ENCODE peak calls at places on chromosomes 2 and 18, in five cellular contexts. One of them, this sample, is unnamed.

GRCh38 chr2:120205901-120206581 is 17.2 kb downstream of the TMEM185B start:
- DNase-seq in body of pancreas: no peak
- DNase-seq in small intestine: peak; percentile 75
- DNase-seq in HCT116: no peak
- DNase-seq in endodermal cell: peak; percentile 92
- DNase-seq in this sample: no peak

GRCh38 chr18:36354989-36355388 is 57.5 kb downstream of the FHOD3 start:
- DNase-seq in body of pancreas: no peak
- DNase-seq in small intestine: no peak
- DNase-seq in HCT116: no peak
- DNase-seq in endodermal cell: no peak
- DNase-seq in this sample: no peak

GRCh38 chr2:14942991-14943390 is 310.5 kb downstream of the LRATD1 start:
- DNase-seq in body of pancreas: no peak
- DNase-seq in small intestine: no peak
- DNase-seq in HCT116: no peak
- DNase-seq in endodermal cell: no peak
- DNase-seq in this sample: no peak

GRCh38 chr2:134420256-134420655 is 166.4 kb downstream of the MGAT5 start:
- DNase-seq in body of pancreas: no peak
- DNase-seq in small intestine: no peak
- DNase-seq in HCT116: no peak
- DNase-seq in endodermal cell: peak; percentile 66
- DNase-seq in this sample: no peak

GRCh38 chr2:227479865-227480475 is 8.0 kb downstream of the AGFG1 start:
- DNase-seq in body of pancreas: no peak
- DNase-seq in small intestine: no peak
- DNase-seq in HCT116: no peak
- DNase-seq in endodermal cell: no peak
- DNase-seq in this sample: no peak

GRCh38 chr2:95006661-95007060 is 18.8 kb upstream of the MAL start:
- DNase-seq in body of pancreas: no peak
- DNase-seq in small intestine: no peak
- DNase-seq in HCT116: no peak
- DNase-seq in endodermal cell: no peak
- DNase-seq in this sample: no peak

GRCh38 chr2:208363485-208363884 is 43.1 kb upstream of the PTH2R start:
- DNase-seq in body of pancreas: no peak
- DNase-seq in small intestine: no peak
- DNase-seq in HCT116: no peak
- DNase-seq in endodermal cell: no peak
- DNase-seq in this sample: no peak

GRCh38 chr18:9825571-9826073 is 60.2 kb upstream of the TXNDC2 start:
- DNase-seq in body of pancreas: peak; percentile 48
- DNase-seq in small intestine: peak; percentile 97
- DNase-seq in HCT116: peak; percentile 83
- DNase-seq in endodermal cell: peak; percentile 17
- DNase-seq in this sample: peak; percentile 86

GRCh38 chr2:66412874-66413273 is 22.1 kb upstream of the MEIS1 start:
- DNase-seq in body of pancreas: no peak
- DNase-seq in small intestine: no peak
- DNase-seq in HCT116: no peak
- DNase-seq in endodermal cell: no peak
- DNase-seq in this sample: no peak

GRCh38 chr18:69102959-69103358 is 297.7 kb upstream of the DOK6 start:
- DNase-seq in body of pancreas: no peak
- DNase-seq in small intestine: no peak
- DNase-seq in HCT116: peak; percentile 3
- DNase-seq in endodermal cell: no peak
- DNase-seq in this sample: no peak

GRCh38 chr2:144711084-144711483 is 191.2 kb upstream of the ZEB2 start:
- DNase-seq in body of pancreas: no peak
- DNase-seq in small intestine: no peak
- DNase-seq in HCT116: no peak
- DNase-seq in endodermal cell: no peak
- DNase-seq in this sample: no peak

GRCh38 chr2:213451542-213452256 is 167.4 kb downstream of the SPAG16 start:
- DNase-seq in body of pancreas: peak; percentile 62
- DNase-seq in small intestine: peak; percentile 86
- DNase-seq in HCT116: no peak
- DNase-seq in endodermal cell: peak; percentile 48
- DNase-seq in this sample: no peak

GRCh38 chr18:35707674-35708073 is 126.1 kb downstream of the GALNT1 start:
- DNase-seq in body of pancreas: no peak
- DNase-seq in small intestine: no peak
- DNase-seq in HCT116: no peak
- DNase-seq in endodermal cell: no peak
- DNase-seq in this sample: no peak

GRCh38 chr18:78571831-78572347 is 407.7 kb upstream of the SALL3 start:
- DNase-seq in body of pancreas: no peak
- DNase-seq in small intestine: no peak
- DNase-seq in HCT116: no peak
- DNase-seq in endodermal cell: no peak
- DNase-seq in this sample: no peak

GRCh38 chr2:46647041-46647440 is 167.7 kb downstream of the TMEM247 start:
- DNase-seq in body of pancreas: no peak
- DNase-seq in small intestine: no peak
- DNase-seq in HCT116: no peak
- DNase-seq in endodermal cell: no peak
- DNase-seq in this sample: no peak

GRCh38 chr18:2657788-2658458 is 2.4 kb downstream of the SMCHD1 start:
- DNase-seq in body of pancreas: no peak
- DNase-seq in small intestine: peak; percentile 94
- DNase-seq in HCT116: peak; percentile 45
- DNase-seq in endodermal cell: no peak
- DNase-seq in this sample: peak; percentile 75

GRCh38 chr2:28952806-28953190 is 28.3 kb upstream of the TOGARAM2 start:
- DNase-seq in body of pancreas: no peak
- DNase-seq in small intestine: peak; percentile 9
- DNase-seq in HCT116: no peak
- DNase-seq in endodermal cell: no peak
- DNase-seq in this sample: no peak

GRCh38 chr2:135132314-135132713 is 80.2 kb downstream of the RAB3GAP1 start:
- DNase-seq in body of pancreas: no peak
- DNase-seq in small intestine: no peak
- DNase-seq in HCT116: no peak
- DNase-seq in endodermal cell: no peak
- DNase-seq in this sample: no peak

GRCh38 chr2:28684142-28684858 is 67.3 kb upstream of the PPP1CB start:
- DNase-seq in body of pancreas: no peak
- DNase-seq in small intestine: no peak
- DNase-seq in HCT116: no peak
- DNase-seq in endodermal cell: peak; percentile 71
- DNase-seq in this sample: no peak

GRCh38 chr18:55248497-55248896 is 289.2 kb upstream of the CCDC68 start:
- DNase-seq in body of pancreas: no peak
- DNase-seq in small intestine: no peak
- DNase-seq in HCT116: no peak
- DNase-seq in endodermal cell: no peak
- DNase-seq in this sample: no peak

GRCh38 chr2:46210063-46210462 is 87.1 kb upstream of the EPAS1 start:
- DNase-seq in body of pancreas: no peak
- DNase-seq in small intestine: no peak
- DNase-seq in HCT116: no peak
- DNase-seq in endodermal cell: no peak
- DNase-seq in this sample: no peak

GRCh38 chr2:221629478-221629877 is 57.4 kb upstream of the EPHA4 start:
- DNase-seq in body of pancreas: no peak
- DNase-seq in small intestine: no peak
- DNase-seq in HCT116: peak; percentile 8
- DNase-seq in endodermal cell: no peak
- DNase-seq in this sample: no peak

GRCh38 chr18:59344990-59345389 is 14.1 kb downstream of the LMAN1 start:
- DNase-seq in body of pancreas: no peak
- DNase-seq in small intestine: peak; percentile 45
- DNase-seq in HCT116: no peak
- DNase-seq in endodermal cell: no peak
- DNase-seq in this sample: no peak

GRCh38 chr2:71683666-71684065 is 230.3 kb downstream of the DYSF start:
- DNase-seq in body of pancreas: no peak
- DNase-seq in small intestine: no peak
- DNase-seq in HCT116: no peak
- DNase-seq in endodermal cell: no peak
- DNase-seq in this sample: no peak

GRCh38 chr2:52536929-52537460 is 1230.6 kb upstream of the CHAC2 start:
- DNase-seq in body of pancreas: peak; percentile 23
- DNase-seq in small intestine: no peak
- DNase-seq in HCT116: no peak
- DNase-seq in endodermal cell: no peak
- DNase-seq in this sample: no peak

GRCh38 chr2:202932425-202933138 is 20.5 kb downstream of the CARF start:
- DNase-seq in body of pancreas: no peak
- DNase-seq in small intestine: no peak
- DNase-seq in HCT116: no peak
- DNase-seq in endodermal cell: no peak
- DNase-seq in this sample: no peak

DNA sequence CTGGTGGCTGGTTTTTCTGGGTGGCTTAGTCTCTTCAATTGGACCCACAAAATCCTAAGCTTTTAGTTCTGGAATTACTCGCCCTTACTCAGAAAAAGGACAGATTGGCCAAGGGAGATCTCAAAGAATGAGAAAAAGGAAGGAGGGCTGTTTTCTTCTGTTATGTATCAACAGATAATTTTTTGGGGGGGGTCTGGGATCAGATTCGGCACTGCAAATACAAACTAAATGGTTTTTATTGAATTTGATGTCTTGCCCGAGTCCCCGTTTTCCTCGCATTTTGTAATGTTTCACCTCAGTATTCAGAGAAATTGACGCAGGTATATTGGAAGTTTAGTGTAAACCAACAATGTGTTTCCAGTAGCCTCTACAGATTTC is 761 bp downstream of the YIPF4 start:
- DNase-seq in body of pancreas: no peak
- DNase-seq in small intestine: no peak
- DNase-seq in HCT116: no peak
- DNase-seq in endodermal cell: no peak
- DNase-seq in this sample: no peak
- H3K4me3 ChIP-seq in body of pancreas: peak overlapping the region; percentile 96
- H3K4me3 ChIP-seq in small intestine: peak overlapping the region; percentile 74
- H3K4me3 ChIP-seq in HCT116: peak overlapping the region; percentile 86
- H3K4me3 ChIP-seq in endodermal cell: peak overlapping the region; percentile 97
- H3K4me3 ChIP-seq in this sample: peak overlapping the region; percentile 96

DNA sequence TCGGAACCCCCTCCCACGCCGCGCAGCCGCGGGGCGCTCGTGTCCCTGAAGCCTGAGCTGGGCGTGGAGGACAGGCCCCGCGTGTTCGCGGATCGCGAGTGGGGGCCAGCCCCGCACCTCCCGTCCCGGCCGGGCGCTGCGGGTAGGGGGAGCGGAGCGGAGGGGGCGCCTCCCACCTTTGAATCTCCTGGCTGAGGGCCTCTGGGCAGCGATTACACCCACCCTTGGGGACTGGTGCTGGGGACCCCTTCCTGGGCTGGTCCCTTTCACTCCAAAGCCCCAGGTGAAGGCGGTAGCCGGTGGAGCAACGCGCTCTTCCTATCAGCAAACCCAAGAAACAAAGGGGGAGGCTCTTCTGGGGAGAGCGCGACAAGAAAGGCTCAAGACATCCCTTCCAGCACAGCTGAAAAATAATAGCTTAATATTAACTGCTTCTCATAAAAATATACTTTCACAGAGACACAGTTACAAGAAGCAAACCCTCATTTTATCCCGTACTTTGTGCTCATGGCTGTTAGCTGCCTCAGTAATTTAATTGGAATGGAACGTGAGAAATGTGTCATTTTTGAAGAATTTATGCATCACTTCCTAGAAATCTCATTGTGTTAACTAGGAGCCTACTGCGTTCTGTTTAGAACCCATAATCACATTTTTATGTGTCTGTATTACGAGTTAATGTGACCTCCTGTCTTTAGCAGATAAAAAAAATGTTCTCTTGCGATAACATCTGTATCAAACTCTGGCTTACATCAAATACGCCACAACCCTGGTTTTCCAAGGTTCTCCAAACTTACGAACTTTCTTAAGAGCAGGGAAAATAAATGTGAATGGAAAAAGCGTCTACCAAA is 11.7 kb upstream of the GBX2 start:
- DNase-seq in body of pancreas: no peak
- DNase-seq in small intestine: no peak
- DNase-seq in HCT116: no peak
- DNase-seq in endodermal cell: peak; percentile 59
- DNase-seq in this sample: no peak
- H3K4me3 ChIP-seq in body of pancreas: no peak overlapping the region
- H3K4me3 ChIP-seq in small intestine: no peak overlapping the region
- H3K4me3 ChIP-seq in HCT116: no peak overlapping the region
- H3K4me3 ChIP-seq in endodermal cell: no peak overlapping the region
- H3K4me3 ChIP-seq in this sample: no peak overlapping the region

GRCh38 chr2:166376873-166377272 is 1.1 kb upstream of the SCN9A start:
- DNase-seq in body of pancreas: no peak
- DNase-seq in small intestine: no peak
- DNase-seq in HCT116: no peak
- DNase-seq in endodermal cell: no peak
- DNase-seq in this sample: no peak

GRCh38 chr2:166375205-166375735 is 474 bp downstream of the SCN9A start:
- DNase-seq in body of pancreas: no peak
- DNase-seq in small intestine: no peak
- DNase-seq in HCT116: no peak
- DNase-seq in endodermal cell: no peak
- DNase-seq in this sample: no peak

GRCh38 chr2:166376488-166376828 is 714 bp upstream of the SCN9A start:
- DNase-seq in body of pancreas: no peak
- DNase-seq in small intestine: no peak
- DNase-seq in HCT116: no peak
- DNase-seq in endodermal cell: no peak
- DNase-seq in this sample: no peak

GRCh38 chr2:166373951-166374350 is 1.8 kb downstream of the SCN9A start:
- DNase-seq in body of pancreas: no peak
- DNase-seq in small intestine: no peak
- DNase-seq in HCT116: no peak
- DNase-seq in endodermal cell: no peak
- DNase-seq in this sample: no peak

GRCh38 chr2:166375736-166376487 is at the start of gene SCN9A:
- DNase-seq in body of pancreas: peak; percentile 83
- DNase-seq in small intestine: peak; percentile 73
- DNase-seq in HCT116: no peak
- DNase-seq in endodermal cell: peak; percentile 95
- DNase-seq in this sample: no peak
- H3K4me3 ChIP-seq in body of pancreas: peak within 1 kb of the TSS; percentile 57
- H3K4me3 ChIP-seq in small intestine: peak within 1 kb of the TSS; percentile 46
- H3K4me3 ChIP-seq in HCT116: peak within 1 kb of the TSS; percentile 40
- H3K4me3 ChIP-seq in endodermal cell: peak within 1 kb of the TSS; percentile 73
- H3K4me3 ChIP-seq in this sample: no peak within 1 kb of the TSS

GRCh38 chr2:132374551-132374950 is 42.1 kb upstream of the GPR39 start:
- DNase-seq in body of pancreas: no peak
- DNase-seq in small intestine: no peak
- DNase-seq in HCT116: no peak
- DNase-seq in endodermal cell: no peak
- DNase-seq in this sample: no peak
- H3K4me3 ChIP-seq in body of pancreas: no peak overlapping the region
- H3K4me3 ChIP-seq in small intestine: no peak overlapping the region
- H3K4me3 ChIP-seq in HCT116: no peak overlapping the region
- H3K4me3 ChIP-seq in endodermal cell: no peak overlapping the region
- H3K4me3 ChIP-seq in this sample: no peak overlapping the region

GRCh38 chr2:174338155-174338495 is 3.4 kb downstream of the SP9 start:
- DNase-seq in body of pancreas: no peak
- DNase-seq in small intestine: no peak
- DNase-seq in HCT116: no peak
- DNase-seq in endodermal cell: no peak
- DNase-seq in this sample: no peak
- H3K4me3 ChIP-seq in body of pancreas: no peak overlapping the region
- H3K4me3 ChIP-seq in small intestine: no peak overlapping the region
- H3K4me3 ChIP-seq in HCT116: peak overlapping the region; percentile 64
- H3K4me3 ChIP-seq in endodermal cell: peak overlapping the region; percentile 74
- H3K4me3 ChIP-seq in this sample: no peak overlapping the region

This sample was measured in LNCaP clone FGC.